ENCODE peak calls at places on chromosome 14, in seven cellular contexts. X, A, L, T, H, G and M are unnamed samples.

GRCh38 chr14:30521899-30522736 is 36.8 kb upstream of the G2E3 start:
- DNase-seq in X (peak; percentile 47), A (peak; percentile 71), L (peak; percentile 9), T (peak; percentile 17), H (no peak), G (no peak), M (peak; percentile 10)

GRCh38 chr14:104851896-104852663 is 13.0 kb upstream of the CEP170B start:
- DNase-seq in X (no peak), A (no peak), L (no peak), T (no peak), H (no peak), G (peak; percentile 27), M (no peak)

GRCh38 chr14:96403409-96403808 is 11.5 kb downstream of the AK7 start:
- DNase-seq in X (no peak), A (no peak), L (peak; percentile 71), T (no peak), H (no peak), G (no peak), M (no peak)

GRCh38 chr14:52919971-52920370 is 30.9 kb downstream of the FERMT2 start:
- DNase-seq in X (peak; percentile 39), A (peak; percentile 77), L (no peak), T (no peak), H (no peak), G (no peak), M (no peak)

GRCh38 chr14:73787760-73788508 is 63.7 kb upstream of the PTGR2 start:
- DNase-seq in X (peak; percentile 54), A (peak; percentile 62), L (no peak), T (peak; percentile 56), H (no peak), G (no peak), M (no peak)

GRCh38 chr14:96586921-96587822 is 85.0 kb downstream of the PAPOLA start:
- DNase-seq in X (no peak), A (no peak), L (no peak), T (no peak), H (no peak), G (no peak), M (no peak)

GRCh38 chr14:103014466-103015319 is 42.7 kb downstream of the CDC42BPB start:
- DNase-seq in X (peak; percentile 55), A (peak; percentile 58), L (no peak), T (peak; percentile 57), H (no peak), G (peak; percentile 22), M (peak; percentile 45)

GRCh38 chr14:74401504-74402241 is 24.3 kb downstream of the SYNDIG1L start:
- DNase-seq in X (no peak), A (no peak), L (no peak), T (no peak), H (peak; percentile 56), G (no peak), M (no peak)

GRCh38 chr14:28785096-28785952 is 18.7 kb downstream of the FOXG1 start:
- DNase-seq in X (no peak), A (no peak), L (no peak), T (no peak), H (no peak), G (no peak), M (no peak)

GRCh38 chr14:22849212-22849819 is 12.9 kb downstream of the MMP14 start:
- DNase-seq in X (peak; percentile 48), A (peak; percentile 91), L (no peak), T (peak; percentile 71), H (no peak), G (peak; percentile 50), M (no peak)

GRCh38 chr14:89454971-89455370 is 37.9 kb upstream of the FOXN3 start:
- DNase-seq in X (no peak), A (no peak), L (no peak), T (no peak), H (no peak), G (no peak), M (no peak)

GRCh38 chr14:51014086-51014485 is 69.8 kb upstream of the PYGL start:
- DNase-seq in X (peak; percentile 36), A (peak; percentile 96), L (no peak), T (no peak), H (no peak), G (no peak), M (no peak)

GRCh38 chr14:91138511-91139359 is 24.9 kb downstream of the DGLUCY start:
- DNase-seq in X (peak; percentile 33), A (peak; percentile 45), L (no peak), T (peak; percentile 20), H (no peak), G (no peak), M (no peak)

GRCh38 chr14:92800012-92800411 is 5.9 kb downstream of the GOLGA5 start:
- DNase-seq in X (no peak), A (no peak), L (no peak), T (no peak), H (no peak), G (no peak), M (no peak)

GRCh38 chr14:49893309-49894213 is 679 bp downstream of the ARF6 start:
- DNase-seq in X (no peak), A (no peak), L (no peak), T (peak; percentile 60), H (peak; percentile 66), G (peak; percentile 58), M (no peak)

GRCh38 chr14:64995291-64995690 is 8.6 kb downstream of the FNTB start:
- DNase-seq in X (no peak), A (no peak), L (no peak), T (no peak), H (no peak), G (no peak), M (no peak)

GRCh38 chr14:38039526-38039925 is 168.2 kb upstream of the SSTR1 start:
- DNase-seq in X (no peak), A (no peak), L (no peak), T (no peak), H (no peak), G (no peak), M (no peak)

GRCh38 chr14:50000215-50001145 is 107.6 kb downstream of the ARF6 start:
- DNase-seq in X (peak; percentile 60), A (peak; percentile 91), L (no peak), T (peak; percentile 87), H (peak; percentile 60), G (peak; percentile 72), M (peak; percentile 87)

GRCh38 chr14:103871596-103872480 is 24.5 kb upstream of the PPP1R13B start:
- DNase-seq in X (peak; percentile 55), A (no peak), L (no peak), T (no peak), H (peak; percentile 69), G (no peak), M (no peak)

GRCh38 chr14:43898709-43899108 is 608.4 kb downstream of the FSCB start:
- DNase-seq in X (no peak), A (no peak), L (no peak), T (no peak), H (no peak), G (no peak), M (no peak)